ENCODE peak calls at places on chromosomes 11 and 22, in five cellular contexts. K is mucosa of descending colon, Y is skeletal muscle cell, S is SK-N-SH, L is PC-9. I is an unnamed sample.

GRCh38 chr11:75342966-75343870 is 8.2 kb downstream of the ARRB1 start:
- DNase-seq in K (peak), Y (no peak), S (no peak), L (no peak), I (no peak)

GRCh38 chr11:119712006-119712405 is 17.0 kb downstream of the NECTIN1 start:
- DNase-seq in K (peak), Y (no peak), S (no peak), L (no peak), I (no peak)

GRCh38 chr11:117985953-117986887 is at the start of gene IL10RA:
- DNase-seq in K (peak), Y (no peak), S (peak), L (peak), I (no peak)

GRCh38 chr22:48342732-48343131 is 1484.9 kb downstream of the BRD1 start:
- DNase-seq in K (no peak), Y (no peak), S (no peak), L (no peak), I (no peak)

GRCh38 chr22:32340437-32340836 is 17.2 kb upstream of the RFPL3 start:
- DNase-seq in K (no peak), Y (no peak), S (no peak), L (no peak), I (no peak)

GRCh38 chr22:25447689-25448434 is 116.6 kb upstream of the GRK3 start:
- DNase-seq in K (peak), Y (peak), S (peak), L (peak), I (no peak)

GRCh38 chr11:74678591-74679512 is 52.4 kb downstream of the CHRDL2 start:
- DNase-seq in K (no peak), Y (no peak), S (no peak), L (no peak), I (no peak)

GRCh38 chr11:43579171-43579918 is 101.2 kb upstream of the HSD17B12 start:
- DNase-seq in K (no peak), Y (no peak), S (peak), L (peak), I (no peak)

GRCh38 chr11:71491531-71492329 is 35.3 kb upstream of the KRTAP5-7 start:
- DNase-seq in K (no peak), Y (no peak), S (no peak), L (no peak), I (no peak)

GRCh38 chr11:75554258-75555022 is 7.6 kb upstream of the SERPINH1 start:
- DNase-seq in K (peak), Y (peak), S (peak), L (no peak), I (peak)

GRCh38 chr11:70270877-70271634 is 566 bp downstream of the PPFIA1 start:
- DNase-seq in K (peak), Y (peak), S (peak), L (peak), I (peak)

DNA sequence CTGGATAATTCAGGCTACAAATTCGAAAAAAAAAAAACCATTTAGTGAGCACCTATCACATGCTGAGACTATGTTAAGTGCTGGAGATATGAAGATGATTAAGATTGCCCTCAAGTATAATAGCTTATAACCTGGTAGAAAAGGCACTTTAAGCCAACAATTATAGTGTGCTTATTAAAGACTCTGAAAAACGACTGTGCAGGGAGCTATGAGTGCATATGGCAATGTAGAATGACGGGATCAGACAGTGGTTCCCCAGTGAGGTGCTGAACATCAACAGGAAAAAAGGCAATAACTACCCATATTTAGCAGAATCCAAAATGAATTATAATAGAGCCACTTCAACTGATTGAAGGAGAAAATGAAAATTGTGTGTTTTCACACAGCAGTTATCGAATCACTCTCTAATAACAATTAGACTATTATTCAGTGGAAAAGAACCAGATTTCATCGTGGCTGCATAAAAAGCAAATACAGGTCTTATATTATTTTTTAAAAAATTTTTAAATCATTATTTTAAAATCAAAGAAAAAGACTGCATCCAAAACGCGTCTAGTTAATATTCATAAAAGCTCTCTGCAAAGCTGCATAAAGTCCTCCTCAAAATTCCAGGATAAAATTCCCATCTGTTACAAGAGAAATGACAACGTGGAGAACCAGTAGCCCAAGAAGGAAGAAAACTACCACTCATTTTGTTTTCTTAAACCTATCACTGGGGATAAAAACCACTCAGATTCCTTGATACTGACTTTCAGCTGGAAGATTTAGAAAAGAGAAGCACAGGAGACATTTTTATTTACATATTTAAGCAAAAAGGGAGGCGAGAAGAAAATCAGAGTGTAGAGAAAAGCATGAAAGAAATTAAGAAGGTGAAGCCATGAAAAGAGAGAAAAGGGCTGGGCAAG is 1.1 kb downstream of the MTMR2 start:
- DNase-seq in K (no peak), Y (no peak), S (no peak), L (no peak), I (no peak)
- H3K4me3 ChIP-seq in K (no peak), Y (peak), S (peak), L (peak), I (peak)

GRCh38 chr22:46086577-46087335 is 63.6 kb upstream of the PPARA start:
- DNase-seq in K (peak), Y (no peak), S (peak), L (no peak), I (no peak)

GRCh38 chr22:46087336-46087690 is 63.0 kb upstream of the PPARA start:
- DNase-seq in K (no peak), Y (no peak), S (no peak), L (no peak), I (no peak)

GRCh38 chr22:46089426-46090041 is 60.8 kb upstream of the PPARA start:
- DNase-seq in K (peak), Y (no peak), S (no peak), L (no peak), I (no peak)

GRCh38 chr22:46088541-46089311 is 61.6 kb upstream of the PPARA start:
- DNase-seq in K (peak), Y (peak), S (no peak), L (no peak), I (no peak)

GRCh38 chr22:46087816-46088277 is 62.5 kb upstream of the PPARA start:
- DNase-seq in K (peak), Y (peak), S (peak), L (no peak), I (no peak)
- H3K4me3 ChIP-seq in K (no peak), Y (no peak), S (peak), L (no peak), I (peak)

GRCh38 chr22:37641251-37641949 is 1.9 kb downstream of the SH3BP1 start:
- DNase-seq in K (no peak), Y (no peak), S (no peak), L (no peak), I (no peak)

GRCh38 chr22:37638351-37639069 is 959 bp upstream of the SH3BP1 start:
- DNase-seq in K (peak), Y (no peak), S (no peak), L (no peak), I (no peak)

GRCh38 chr22:37639070-37639760 is at the start of gene SH3BP1:
- DNase-seq in K (peak), Y (no peak), S (peak), L (peak), I (no peak)

GRCh38 chr22:37639771-37640590 is 512 bp downstream of the SH3BP1 start:
- DNase-seq in K (no peak), Y (no peak), S (peak), L (no peak), I (no peak)

DNA sequence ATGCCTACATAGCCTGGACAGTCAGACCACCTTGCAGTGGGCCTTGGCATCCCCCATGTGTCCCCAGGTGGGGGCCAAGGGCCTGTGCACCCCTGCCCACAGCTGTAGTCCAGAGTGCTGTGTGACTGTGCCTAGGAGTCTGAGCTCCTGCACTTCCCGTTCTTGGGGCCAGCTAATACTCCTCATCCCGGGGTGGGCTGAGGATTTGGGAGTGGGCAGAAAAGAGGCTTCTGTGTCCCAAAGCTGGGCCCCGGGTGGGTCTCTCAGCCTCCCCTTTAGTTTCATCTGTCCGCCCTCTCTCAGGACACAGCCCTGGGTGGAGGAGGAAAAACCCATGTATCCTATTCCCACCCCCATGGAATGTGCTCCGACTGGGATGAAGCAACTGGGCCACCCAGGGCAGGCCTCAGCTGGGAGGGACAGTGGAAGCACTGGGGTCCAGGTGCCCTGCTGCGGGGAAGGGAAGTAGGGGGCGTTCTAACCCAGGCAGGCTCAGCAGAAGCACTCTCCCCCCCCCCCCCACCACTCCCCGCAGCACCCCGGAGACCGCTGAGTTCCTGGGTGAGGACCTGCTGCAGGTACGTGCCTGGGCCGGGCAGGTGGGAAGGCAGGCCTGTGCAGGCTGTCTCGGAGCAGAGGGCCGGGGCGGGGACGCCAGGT is 1.3 kb downstream of the SH3BP1 start:
- DNase-seq in K (no peak), Y (no peak), S (no peak), L (no peak), I (no peak)
- H3K4me3 ChIP-seq in K (peak), Y (peak), S (peak), L (peak), I (peak)

DNA sequence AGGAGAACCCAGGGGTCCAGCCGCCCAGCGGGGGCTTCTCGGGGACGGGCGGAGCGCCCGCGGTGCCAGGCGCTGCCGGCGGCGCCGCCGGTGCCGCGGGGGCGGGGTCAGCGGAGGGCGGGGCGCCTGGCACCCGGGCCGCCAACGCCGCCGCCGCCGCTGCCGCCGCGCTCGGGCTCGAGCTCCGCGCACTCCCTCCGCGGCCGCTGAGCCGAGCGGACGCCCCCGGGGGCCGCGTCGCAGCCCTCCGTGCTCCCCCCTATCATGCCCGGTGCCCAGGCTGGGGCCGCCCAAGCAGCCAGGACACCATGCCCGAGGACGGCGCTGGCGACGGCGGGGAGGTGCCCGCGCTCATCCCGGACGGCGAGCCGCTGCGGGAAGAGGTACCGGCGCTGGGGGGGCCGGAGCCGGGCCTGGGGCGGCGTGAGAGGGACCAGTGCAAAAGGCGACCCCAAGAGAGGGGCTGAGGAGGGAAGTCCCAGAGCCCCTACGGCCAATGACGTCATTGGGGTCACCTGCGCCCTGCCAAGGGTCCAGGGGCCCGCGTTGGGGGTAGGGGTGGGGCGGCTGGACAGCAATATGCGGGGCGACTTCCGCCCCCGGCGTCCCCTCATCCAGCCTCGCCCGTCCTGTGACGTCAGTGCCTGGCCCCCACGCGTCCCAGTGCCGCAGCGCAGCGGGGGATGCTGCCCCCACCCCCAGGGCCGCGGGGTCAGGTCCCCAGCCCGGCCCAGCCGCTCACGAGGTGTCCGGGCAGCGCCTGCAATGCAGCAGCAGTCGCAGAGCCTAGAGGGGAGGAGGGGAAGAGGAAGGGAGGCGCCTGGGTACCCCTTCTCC is at the start of gene TMEM151A:
- DNase-seq in K (peak), Y (no peak), S (peak), L (no peak), I (no peak)
- H3K4me3 ChIP-seq in K (no peak), Y (peak), S (peak), L (no peak), I (peak)

GRCh38 chr11:16893456-16894076 is 120.6 kb downstream of the PLEKHA7 start:
- DNase-seq in K (no peak), Y (no peak), S (no peak), L (peak), I (no peak)

GRCh38 chr11:16889905-16890304 is 124.3 kb downstream of the PLEKHA7 start:
- DNase-seq in K (no peak), Y (no peak), S (no peak), L (no peak), I (no peak)

GRCh38 chr11:16891964-16892363 is 122.2 kb downstream of the PLEKHA7 start:
- DNase-seq in K (no peak), Y (peak), S (no peak), L (no peak), I (peak)

GRCh38 chr11:16890442-16890841 is 123.8 kb downstream of the PLEKHA7 start:
- DNase-seq in K (no peak), Y (no peak), S (no peak), L (no peak), I (no peak)

DNA sequence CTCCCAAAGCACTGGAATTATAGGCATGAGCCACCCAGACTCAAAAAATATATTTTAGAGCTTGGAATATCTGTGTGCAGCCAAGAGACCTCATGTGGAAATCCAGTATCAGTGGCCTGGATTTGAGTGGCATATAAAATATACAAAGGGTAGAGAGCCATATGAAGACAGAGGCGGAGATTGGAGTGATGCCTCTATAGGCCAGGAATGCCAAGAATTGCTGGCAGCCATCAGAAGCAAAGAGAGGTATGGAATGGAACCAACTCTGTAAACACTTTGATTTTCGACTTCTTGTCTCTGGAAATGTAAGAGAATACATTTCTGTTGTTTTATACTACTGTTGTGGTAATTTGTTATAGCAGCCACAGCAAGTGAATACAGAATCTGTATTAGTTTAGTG is 123.0 kb downstream of the PLEKHA7 start:
- DNase-seq in K (no peak), Y (no peak), S (no peak), L (no peak), I (no peak)
- H3K4me3 ChIP-seq in K (no peak), Y (no peak), S (no peak), L (no peak), I (no peak)

GRCh38 chr11:8219257-8220021 is 44.2 kb downstream of the LMO1 start:
- DNase-seq in K (no peak), Y (no peak), S (peak), L (peak), I (no peak)

GRCh38 chr11:8218409-8218808 is 45.3 kb downstream of the LMO1 start:
- DNase-seq in K (no peak), Y (no peak), S (no peak), L (no peak), I (no peak)

GRCh38 chr11:8218840-8219239 is 44.8 kb downstream of the LMO1 start:
- DNase-seq in K (no peak), Y (no peak), S (no peak), L (no peak), I (no peak)

GRCh38 chr11:8220261-8221024 is 43.2 kb downstream of the LMO1 start:
- DNase-seq in K (no peak), Y (no peak), S (no peak), L (no peak), I (no peak)

GRCh38 chr11:8217926-8218325 is 45.8 kb downstream of the LMO1 start:
- DNase-seq in K (no peak), Y (no peak), S (no peak), L (no peak), I (no peak)
- H3K4me3 ChIP-seq in K (no peak), Y (no peak), S (no peak), L (no peak), I (no peak)

I was measured in BJ.